ENCODE peak calls at places on chromosomes 12 and 14, in four cellular contexts. S is upper lobe of left lung, R is tibial artery, P is BE2C. Z is an unnamed sample.
A peak's percentile ranks its signal among the peaks of the same experiment; 100 is the strongest.

GRCh38 chr14:61474671-61475070 is 153.3 kb downstream of the PRKCH start:
- DNase-seq in S (no peak), R (no peak), P (no peak), Z (no peak)

GRCh38 chr14:58659846-58660245 is 22.1 kb downstream of the DACT1 start:
- DNase-seq in S (no peak), R (peak; percentile 73), P (no peak), Z (no peak)

GRCh38 chr14:23056257-23056955 is 914 bp downstream of the CDH24 start:
- DNase-seq in S (peak; percentile 79), R (peak; percentile 65), P (peak; percentile 88), Z (peak; percentile 29)

GRCh38 chr12:57461904-57462306 is 2.3 kb downstream of the GLI1 start:
- DNase-seq in S (no peak), R (no peak), P (no peak), Z (no peak)

GRCh38 chr12:14260011-14260993 is 105.2 kb upstream of the ATF7IP start:
- DNase-seq in S (peak; percentile 96), R (peak; percentile 95), P (no peak), Z (peak; percentile 62)

GRCh38 chr12:28023156-28023887 is 50.8 kb upstream of the PTHLH start:
- DNase-seq in S (no peak), R (no peak), P (no peak), Z (no peak)

GRCh38 chr14:50040401-50040775 is 76.0 kb downstream of the VCPKMT start:
- DNase-seq in S (no peak), R (no peak), P (no peak), Z (no peak)

GRCh38 chr14:100660498-100661339 is 66.0 kb upstream of the DLK1 start:
- DNase-seq in S (no peak), R (no peak), P (no peak), Z (no peak)

GRCh38 chr14:45426685-45427282 is 173.8 kb upstream of the MIS18BP1 start:
- DNase-seq in S (no peak), R (no peak), P (no peak), Z (no peak)

GRCh38 chr12:5173511-5174011 is 129.9 kb downstream of the KCNA5 start:
- DNase-seq in S (no peak), R (no peak), P (no peak), Z (peak; percentile 51)

GRCh38 chr12:67426067-67426466 is 156.9 kb downstream of the CAND1 start:
- DNase-seq in S (peak; percentile 40), R (no peak), P (no peak), Z (no peak)

GRCh38 chr14:25121342-25122129 is 71.6 kb upstream of the STXBP6 start:
- DNase-seq in S (no peak), R (no peak), P (no peak), Z (no peak)

GRCh38 chr12:26152507-26153102 is 27.8 kb upstream of the BHLHE41 start:
- DNase-seq in S (no peak), R (no peak), P (no peak), Z (no peak)

GRCh38 chr12:68189766-68190700 is 30.5 kb upstream of the IFNG start:
- DNase-seq in S (no peak), R (no peak), P (no peak), Z (no peak)

GRCh38 chr14:93879362-93879983 is 47.7 kb upstream of the FAM181A start:
- DNase-seq in S (peak; percentile 48), R (peak; percentile 51), P (no peak), Z (no peak)

GRCh38 chr12:96356831-96357230 is 43.4 kb downstream of the CDK17 start:
- DNase-seq in S (no peak), R (no peak), P (no peak), Z (no peak)

GRCh38 chr12:96364092-96364700 is 36.0 kb downstream of the CDK17 start:
- DNase-seq in S (no peak), R (no peak), P (no peak), Z (no peak)

GRCh38 chr12:96359328-96359727 is 40.9 kb downstream of the CDK17 start:
- DNase-seq in S (no peak), R (no peak), P (no peak), Z (no peak)

GRCh38 chr12:96361074-96361473 is 39.2 kb downstream of the CDK17 start:
- DNase-seq in S (no peak), R (no peak), P (no peak), Z (no peak)

DNA sequence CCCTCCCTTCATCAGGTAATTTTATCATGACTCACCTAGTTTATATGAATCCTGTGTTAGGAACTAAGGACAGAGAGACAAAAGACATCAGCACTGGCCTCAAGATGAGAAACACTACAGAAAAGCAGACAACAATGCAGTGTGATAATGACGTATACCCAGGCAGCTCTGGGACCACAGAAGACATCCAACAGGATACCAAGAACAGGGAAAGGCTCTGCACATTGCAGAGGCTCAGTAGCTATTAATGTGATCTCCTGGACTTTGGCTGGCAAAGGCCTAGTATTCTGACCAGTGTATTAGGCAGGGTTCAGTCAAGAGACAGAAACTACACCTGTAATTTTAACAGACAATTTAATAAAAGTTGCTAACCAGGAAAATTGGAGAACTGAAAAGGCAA is 39.7 kb downstream of the CDK17 start:
- DNase-seq in S (no peak), R (no peak), P (no peak), Z (no peak)
- H3K4me1 ChIP-seq in S (peaks cover 24% of the 10 kb centered on the region), R (peaks cover 11% of the 10 kb centered on the region), P (no peaks in the 10 kb centered on the region), Z (peaks cover 43% of the 10 kb centered on the region)

DNA sequence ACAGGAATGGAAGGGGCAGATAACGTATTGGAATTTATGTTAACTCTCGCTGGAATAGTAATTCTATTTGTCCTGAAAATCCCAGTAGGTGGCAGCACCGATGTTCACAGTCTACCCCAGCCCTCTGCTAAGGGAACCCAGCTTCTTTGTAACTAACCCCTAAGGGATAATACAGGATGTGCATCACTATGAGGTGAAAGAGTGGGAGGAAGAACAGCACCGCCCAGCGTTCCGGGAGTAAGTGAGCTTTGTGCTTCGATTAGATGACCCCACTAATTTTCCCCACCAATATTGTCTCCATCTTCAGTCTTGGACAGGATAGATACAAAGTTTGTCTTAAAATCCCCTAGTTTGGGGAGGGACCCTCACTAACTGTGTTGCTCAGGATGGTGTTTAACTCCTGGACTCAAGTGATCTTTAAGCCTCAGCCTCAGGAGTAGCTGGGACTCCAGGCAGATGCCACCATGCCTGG is 2.7 kb downstream of the SLC2A3 start:
- DNase-seq in S (peak; percentile 81), R (peak; percentile 85), P (peak; percentile 78), Z (peak; percentile 63)
- TF ChIP-seq CTCF in S (peak; percentile 68), R (peak; percentile 71), P (peak; percentile 81), Z (peak; percentile 53)

DNA sequence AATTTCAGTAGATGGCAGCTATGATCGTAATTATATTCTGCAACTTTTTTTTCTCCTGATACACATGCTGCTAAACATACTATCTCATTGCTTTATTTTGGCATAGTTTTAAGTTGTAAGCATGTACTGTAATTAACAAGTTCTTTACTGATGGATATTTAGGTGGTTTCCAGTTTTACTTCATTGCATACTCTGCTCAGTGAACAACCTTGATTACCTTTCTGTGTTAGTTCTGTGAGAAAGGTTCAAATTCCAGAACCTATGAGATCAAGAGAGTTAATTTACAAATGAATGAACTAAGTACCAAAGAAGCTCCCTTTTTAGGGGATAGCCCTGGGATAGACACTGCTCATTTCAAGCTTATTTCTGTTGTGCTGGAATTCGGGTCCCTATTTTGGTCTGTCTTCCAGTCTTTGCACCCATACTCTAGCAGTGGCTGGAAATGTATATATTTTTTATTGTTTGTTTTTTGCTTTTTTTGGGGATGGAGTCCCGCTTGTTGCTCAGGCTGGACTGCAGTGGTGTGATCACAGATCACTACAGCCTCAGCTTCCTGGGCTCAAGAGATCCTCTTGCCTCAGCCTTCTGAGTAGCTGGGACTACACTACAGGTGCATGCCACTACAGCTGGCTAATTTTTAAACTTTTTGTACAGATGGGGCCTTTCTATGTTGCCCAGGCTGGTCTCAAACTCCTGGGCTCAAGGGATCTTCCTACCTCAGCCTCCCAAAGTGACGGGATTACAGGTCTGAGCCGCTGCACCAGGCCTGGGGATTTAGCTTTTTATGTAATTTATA is 10.6 kb downstream of the PAPOLA start:
- DNase-seq in S (no peak), R (no peak), P (no peak), Z (no peak)
- H3K4me1 ChIP-seq in S (peaks cover 41% of the 10 kb centered on the region), R (peaks cover 83% of the 10 kb centered on the region), P (peaks cover 2% of the 10 kb centered on the region), Z (peaks cover 73% of the 10 kb centered on the region)

DNA sequence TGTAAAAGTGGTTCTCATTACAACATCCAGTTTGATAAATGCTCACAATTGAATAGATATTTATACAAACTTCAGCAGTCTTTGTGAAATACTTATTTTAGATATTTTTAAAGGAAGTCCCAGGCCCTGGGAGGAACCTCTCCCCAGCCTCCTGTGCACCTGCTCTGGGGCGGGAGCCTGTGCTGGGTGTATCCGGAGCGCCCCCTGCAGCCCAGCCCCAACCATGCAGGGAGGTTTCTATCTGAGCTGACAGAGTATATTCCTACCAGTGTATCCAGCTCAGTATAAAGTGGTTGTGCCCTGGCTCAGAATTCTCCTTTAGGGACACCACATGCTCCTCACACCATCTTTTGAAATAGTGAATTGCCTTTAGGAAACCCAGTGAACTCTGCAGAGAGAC is 851.8 kb downstream of the TMEM121 start:
- DNase-seq in S (no peak), R (no peak), P (no peak), Z (no peak)
- TF ChIP-seq CTCF in S (no peak), R (no peak), P (peak; percentile 42), Z (no peak)

Z was measured in gastrocnemius medialis.